ENCODE peak calls at places on chromosomes 13 and 19, in six cellular contexts. P is Peyer's patch, V is GM12892, H is tibial nerve, S is body of pancreas, D is upper lobe of left lung. B is an unnamed sample.

GRCh38 chr13:70964124-70964523 is 855.9 kb upstream of the KLHL1 start:
- DNase-seq in S (no peak), P (no peak), H (no peak), D (no peak), V (no peak), B (no peak)

GRCh38 chr19:43997631-43998290 is 5.0 kb upstream of the ZNF230 start:
- DNase-seq in D (no peak), V (no peak), P (no peak), H (no peak), S (no peak), B (no peak)

GRCh38 chr13:38073931-38074330 is 204.4 kb upstream of the TRPC4 start:
- DNase-seq in S (no peak), P (no peak), H (no peak), D (no peak), V (no peak), B (no peak)

GRCh38 chr13:24693862-24694471 is 13.8 kb downstream of the ATP12A start:
- DNase-seq in P (peak; percentile 69), V (peak; percentile 54), S (peak; percentile 33), H (peak; percentile 32), D (peak; percentile 51), B (peak; percentile 63)

GRCh38 chr13:102724923-102725322 is 30.1 kb upstream of the METTL21C start:
- DNase-seq in D (no peak), S (no peak), V (no peak), H (no peak), P (no peak), B (no peak)

GRCh38 chr13:44936246-44936645 is 53.0 kb downstream of the NUFIP1 start:
- DNase-seq in D (no peak), H (no peak), V (no peak), P (no peak), S (no peak), B (no peak)

GRCh38 chr19:28972144-28972543 is 240.8 kb downstream of the UQCRFS1 start:
- DNase-seq in V (no peak), P (no peak), S (no peak), H (no peak), D (no peak), B (no peak)

GRCh38 chr13:37640499-37640898 is 41.9 kb upstream of the POSTN start:
- DNase-seq in S (no peak), D (no peak), H (no peak), V (no peak), P (no peak), B (no peak)

GRCh38 chr13:39016789-39017188 is 21.1 kb downstream of the PROSER1 start:
- DNase-seq in S (no peak), D (no peak), H (no peak), V (no peak), P (no peak), B (peak; percentile 18)

GRCh38 chr13:55307909-55308308 is 1832.8 kb upstream of the PRR20A start:
- DNase-seq in V (no peak), P (no peak), S (no peak), D (no peak), H (no peak), B (no peak)

GRCh38 chr13:26376430-26376829 is 122.5 kb downstream of the CDK8 start:
- DNase-seq in V (no peak), S (no peak), P (no peak), D (no peak), H (no peak), B (no peak)

GRCh38 chr13:48492123-48493075 is 40.5 kb downstream of the RCBTB2 start:
- DNase-seq in S (peak; percentile 43), V (no peak), H (peak; percentile 63), P (peak; percentile 91), D (peak; percentile 81), B (no peak)

GRCh38 chr19:8126511-8126910 is 22.9 kb downstream of the FBN3 start:
- DNase-seq in D (no peak), V (no peak), S (no peak), H (no peak), P (no peak), B (no peak)

GRCh38 chr19:2070986-2071673 is 20.1 kb upstream of the MKNK2 start:
- DNase-seq in V (no peak), S (no peak), P (no peak), D (no peak), H (no peak), B (no peak)
- TF ChIP-seq POLR2A in V (peak; percentile 60), S (no peak), P (no peak), D (no peak), H (no peak), B (no peak)

GRCh38 chr19:38660724-38661123 is 13.3 kb downstream of the ACTN4 start:
- DNase-seq in P (no peak), D (no peak), H (no peak), V (no peak), S (no peak), B (no peak)

GRCh38 chr19:38663156-38663651 is 15.8 kb downstream of the ACTN4 start:
- DNase-seq in H (no peak), V (no peak), P (no peak), S (no peak), D (no peak), B (no peak)

GRCh38 chr19:38661166-38661565 is 13.7 kb downstream of the ACTN4 start:
- DNase-seq in P (no peak), S (no peak), H (no peak), D (no peak), V (no peak), B (no peak)

GRCh38 chr19:38662508-38663155 is 15.2 kb downstream of the ACTN4 start:
- DNase-seq in V (no peak), H (no peak), S (no peak), P (no peak), D (peak; percentile 56), B (no peak)

GRCh38 chr19:38661996-38662395 is 14.5 kb downstream of the ACTN4 start:
- DNase-seq in D (peak; percentile 77), P (no peak), S (peak; percentile 82), H (no peak), V (no peak), B (no peak)
- TF ChIP-seq POLR2A in D (no peak), P (peak; percentile 11), S (no peak), H (no peak), V (no peak), B (no peak)

GRCh38 chr13:114320065-114320464 is 5.8 kb downstream of the CHAMP1 start:
- DNase-seq in H (no peak), D (no peak), V (no peak), S (no peak), P (no peak), B (no peak)

GRCh38 chr13:114321256-114321655 is 7.0 kb downstream of the CHAMP1 start:
- DNase-seq in D (no peak), V (no peak), H (no peak), S (no peak), P (no peak), B (no peak)

GRCh38 chr13:114324334-114324733 is 10.0 kb downstream of the CHAMP1 start:
- DNase-seq in S (no peak), H (no peak), V (no peak), P (no peak), D (no peak), B (no peak)

GRCh38 chr13:114325729-114326128 is 11.4 kb downstream of the CHAMP1 start:
- DNase-seq in H (no peak), S (no peak), V (no peak), D (no peak), P (no peak), B (no peak)

GRCh38 chr13:114323349-114323748 is 9.0 kb downstream of the CHAMP1 start:
- DNase-seq in V (no peak), D (no peak), P (no peak), S (no peak), H (no peak), B (no peak)
- TF ChIP-seq POLR2A in V (no peak), D (no peak), P (no peak), S (no peak), H (no peak), B (no peak)

DNA sequence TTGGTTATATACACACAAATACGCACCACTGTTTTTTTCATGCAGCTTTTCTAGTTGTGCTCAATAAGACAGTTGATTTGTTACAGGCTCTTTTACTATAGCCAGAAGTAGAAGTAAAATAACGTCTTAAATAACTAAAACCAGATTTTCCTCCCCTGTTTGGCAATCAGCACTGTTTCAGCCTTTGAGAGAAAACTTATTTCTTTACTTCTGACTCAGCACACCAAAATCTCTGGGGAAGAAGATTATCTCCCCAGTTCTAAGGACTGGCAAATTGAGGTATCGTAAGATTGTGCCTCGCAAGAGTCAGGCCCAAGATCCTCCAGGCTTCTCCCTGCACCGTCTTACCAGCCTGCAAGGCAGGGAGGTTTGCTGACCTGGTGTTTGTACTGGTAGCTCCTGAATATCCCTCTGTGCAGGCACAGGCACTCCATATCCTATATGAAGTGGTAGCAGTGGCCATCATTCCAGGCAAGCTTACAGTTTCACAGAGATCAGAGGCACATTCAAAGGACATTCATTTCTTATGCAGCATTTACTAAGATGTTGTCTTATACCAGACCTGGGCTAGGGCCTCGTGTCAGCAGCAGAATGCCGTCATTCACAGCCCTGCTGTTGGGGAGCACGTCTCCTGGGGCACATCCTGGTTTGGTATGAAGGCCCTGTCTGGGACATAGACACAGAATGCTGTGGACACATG is 268.2 kb downstream of the ZNF536 start:
- DNase-seq in S (no peak), V (no peak), P (no peak), D (no peak), H (no peak), B (no peak)
- TF ChIP-seq POLR2A in S (no peak), V (no peak), P (no peak), D (no peak), H (no peak), B (no peak)

DNA sequence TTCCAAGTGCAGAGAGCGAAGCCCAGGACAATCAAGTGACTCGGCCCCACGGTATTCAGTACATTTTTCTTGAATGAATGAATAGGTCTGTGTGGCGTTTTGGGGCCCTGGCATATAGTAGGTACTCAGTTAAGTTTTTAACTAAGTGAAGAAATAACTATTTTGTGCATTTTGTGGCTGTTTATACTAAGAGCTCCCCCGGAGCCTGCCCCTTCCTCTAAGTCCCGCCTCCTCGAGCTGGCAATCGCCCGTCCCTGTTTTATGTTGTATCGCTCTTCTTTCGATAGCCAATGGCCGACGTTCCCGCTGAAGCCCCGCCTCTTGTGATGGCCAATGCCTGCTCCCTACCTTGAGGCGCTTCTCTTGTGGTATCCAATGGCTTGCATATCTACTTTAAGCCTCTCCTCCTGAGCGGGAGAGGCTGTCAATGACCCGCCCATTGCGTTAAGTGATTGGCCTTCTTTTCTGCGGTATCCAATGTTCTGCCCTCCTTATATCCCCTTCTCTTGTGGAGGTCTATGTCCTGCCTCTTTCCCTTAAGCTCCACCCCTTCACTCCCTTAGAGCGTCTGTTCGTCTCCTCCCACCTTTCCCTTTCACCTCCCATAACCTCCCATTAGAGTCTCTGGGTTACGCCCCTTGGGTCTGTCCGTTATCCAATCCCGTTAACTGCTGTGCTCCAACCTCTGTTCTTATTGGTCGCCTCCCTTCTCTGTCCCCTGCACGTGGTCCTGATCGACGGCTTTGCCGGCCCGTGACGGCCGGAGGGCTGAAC is 510 bp upstream of the HDGFL2 start:
- DNase-seq in D (peak; percentile 99), V (peak; percentile 99), S (peak; percentile 99), P (peak; percentile 99), H (peak; percentile 97), B (peak; percentile 88)
- TF ChIP-seq POLR2A in D (peak; percentile 43), V (no peak), S (no peak), P (peak; percentile 61), H (no peak), B (peak; percentile 30)

GRCh38 chr13:113208424-113209335 is at the start of gene PCID2:
- DNase-seq in V (peak; percentile 83), D (peak; percentile 90), P (peak; percentile 95), S (peak; percentile 91), H (peak; percentile 75), B (peak; percentile 88)
- TF ChIP-seq POLR2A in V (peak; percentile 88), D (peak; percentile 87), P (peak; percentile 69), S (peak; percentile 74), H (peak; percentile 67), B (peak; percentile 90)